ENCODE peak calls at places on chromosomes 7 and 10, in five cellular contexts. One of them, this sample, is unnamed.

GRCh38 chr7:121504478-121504877 is 108.4 kb upstream of the FAM3C start:
- DNase-seq in HepG2: no peak
- DNase-seq in H1: no peak
- DNase-seq in upper lobe of left lung: no peak
- DNase-seq in stomach: no peak
- DNase-seq in this sample: no peak

GRCh38 chr7:17408245-17408903 is 109.9 kb downstream of the AHR start:
- DNase-seq in HepG2: peak
- DNase-seq in H1: no peak
- DNase-seq in upper lobe of left lung: peak
- DNase-seq in stomach: peak
- DNase-seq in this sample: no peak

GRCh38 chr10:7354330-7355047 is 56.3 kb downstream of the SFMBT2 start:
- DNase-seq in HepG2: no peak
- DNase-seq in H1: no peak
- DNase-seq in upper lobe of left lung: no peak
- DNase-seq in stomach: no peak
- DNase-seq in this sample: no peak

GRCh38 chr10:98246911-98247820 is 20.8 kb downstream of the LOXL4 start:
- DNase-seq in HepG2: no peak
- DNase-seq in H1: no peak
- DNase-seq in upper lobe of left lung: no peak
- DNase-seq in stomach: no peak
- DNase-seq in this sample: no peak

GRCh38 chr10:30848396-30849032 is 183.2 kb downstream of the ZNF438 start:
- DNase-seq in HepG2: no peak
- DNase-seq in H1: no peak
- DNase-seq in upper lobe of left lung: no peak
- DNase-seq in stomach: no peak
- DNase-seq in this sample: no peak

GRCh38 chr7:23158546-23158945 is 23.3 kb upstream of the NUP42 start:
- DNase-seq in HepG2: no peak
- DNase-seq in H1: no peak
- DNase-seq in upper lobe of left lung: no peak
- DNase-seq in stomach: no peak
- DNase-seq in this sample: no peak

GRCh38 chr7:44854644-44855364 is 6.9 kb upstream of the H2AZ2 start:
- DNase-seq in HepG2: no peak
- DNase-seq in H1: no peak
- DNase-seq in upper lobe of left lung: no peak
- DNase-seq in stomach: no peak
- DNase-seq in this sample: no peak

GRCh38 chr10:11181996-11182395 is 164.3 kb downstream of the CELF2 start:
- DNase-seq in HepG2: no peak
- DNase-seq in H1: no peak
- DNase-seq in upper lobe of left lung: no peak
- DNase-seq in stomach: no peak
- DNase-seq in this sample: no peak

GRCh38 chr7:11548532-11548931 is 283.5 kb downstream of the THSD7A start:
- DNase-seq in HepG2: no peak
- DNase-seq in H1: no peak
- DNase-seq in upper lobe of left lung: no peak
- DNase-seq in stomach: no peak
- DNase-seq in this sample: no peak

GRCh38 chr7:150502519-150502918 is 12.2 kb upstream of the GIMAP7 start:
- DNase-seq in HepG2: no peak
- DNase-seq in H1: no peak
- DNase-seq in upper lobe of left lung: no peak
- DNase-seq in stomach: no peak
- DNase-seq in this sample: no peak

GRCh38 chr7:46015107-46015868 is 94.2 kb upstream of the IGFBP3 start:
- DNase-seq in HepG2: peak
- DNase-seq in H1: peak
- DNase-seq in upper lobe of left lung: no peak
- DNase-seq in stomach: no peak
- DNase-seq in this sample: no peak

GRCh38 chr10:62047240-62047897 is 145.9 kb downstream of the ARID5B start:
- DNase-seq in HepG2: no peak
- DNase-seq in H1: no peak
- DNase-seq in upper lobe of left lung: no peak
- DNase-seq in stomach: no peak
- DNase-seq in this sample: no peak

GRCh38 chr10:96587255-96588059 is 645 bp upstream of the TM9SF3 start:
- DNase-seq in HepG2: peak
- DNase-seq in H1: no peak
- DNase-seq in upper lobe of left lung: peak
- DNase-seq in stomach: peak
- DNase-seq in this sample: peak

GRCh38 chr7:7773334-7774308 is 55.2 kb upstream of the RPA3 start:
- DNase-seq in HepG2: no peak
- DNase-seq in H1: no peak
- DNase-seq in upper lobe of left lung: no peak
- DNase-seq in stomach: no peak
- DNase-seq in this sample: no peak

GRCh38 chr7:139548302-139549028 is 25.0 kb downstream of the CLEC2L start:
- DNase-seq in HepG2: no peak
- DNase-seq in H1: no peak
- DNase-seq in upper lobe of left lung: no peak
- DNase-seq in stomach: no peak
- DNase-seq in this sample: no peak

GRCh38 chr7:8365499-8366110 is 67.8 kb upstream of the NXPH1 start:
- DNase-seq in HepG2: peak
- DNase-seq in H1: no peak
- DNase-seq in upper lobe of left lung: no peak
- DNase-seq in stomach: no peak
- DNase-seq in this sample: no peak

GRCh38 chr7:21915140-21915539 is 30.6 kb downstream of the CDCA7L start:
- DNase-seq in HepG2: no peak
- DNase-seq in H1: no peak
- DNase-seq in upper lobe of left lung: no peak
- DNase-seq in stomach: no peak
- DNase-seq in this sample: no peak

GRCh38 chr7:100691676-100692577 is 2.1 kb downstream of the GIGYF1 start:
- DNase-seq in HepG2: peak
- DNase-seq in H1: peak
- DNase-seq in upper lobe of left lung: peak
- DNase-seq in stomach: peak
- DNase-seq in this sample: no peak

GRCh38 chr10:63337455-63338251 is 128.1 kb downstream of the JMJD1C start:
- DNase-seq in HepG2: no peak
- DNase-seq in H1: no peak
- DNase-seq in upper lobe of left lung: no peak
- DNase-seq in stomach: no peak
- DNase-seq in this sample: no peak

GRCh38 chr7:4799508-4800268 is 24.3 kb downstream of the AP5Z1 start:
- DNase-seq in HepG2: no peak
- DNase-seq in H1: no peak
- DNase-seq in upper lobe of left lung: no peak
- DNase-seq in stomach: no peak
- DNase-seq in this sample: no peak

DNA sequence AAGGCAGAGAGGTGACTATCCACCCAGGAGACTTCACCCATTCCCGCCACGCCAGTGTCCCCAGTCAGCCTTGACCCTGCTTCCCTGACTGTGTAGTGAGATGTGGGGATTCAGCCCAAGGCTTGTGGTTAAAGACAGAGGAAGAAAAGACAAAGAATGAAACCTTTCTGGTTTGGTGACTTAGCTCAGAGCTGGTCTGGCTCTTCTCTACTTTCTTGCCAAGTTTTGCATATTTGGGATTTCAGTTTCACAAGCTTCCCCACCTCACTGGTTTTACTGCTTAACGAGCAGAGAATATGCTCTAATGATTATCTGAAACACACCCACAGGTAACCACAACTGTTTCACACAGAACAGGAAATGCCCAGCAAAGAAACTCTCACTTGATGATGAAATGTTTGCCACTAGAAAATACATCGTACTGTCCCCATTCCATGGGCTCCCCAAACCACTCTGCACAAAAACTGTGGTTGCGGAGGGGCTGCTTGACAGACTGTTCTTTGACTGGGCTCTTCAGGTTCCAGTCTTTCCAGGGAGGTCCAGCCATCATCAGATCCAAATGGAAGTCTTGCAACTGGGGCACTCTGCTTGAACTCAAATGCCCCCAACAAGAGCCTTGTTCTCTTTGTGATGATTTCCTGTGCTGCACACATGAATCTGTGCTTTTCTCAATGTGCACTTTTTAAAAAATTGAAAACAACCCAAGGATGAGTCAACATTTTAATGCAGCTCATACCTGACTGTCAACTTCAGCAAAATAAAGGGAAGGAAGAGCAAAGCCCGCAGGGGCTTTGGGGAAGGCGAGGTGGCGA is 95.5 kb downstream of the CTBP2 start:
- DNase-seq in HepG2: no peak
- DNase-seq in H1: no peak
- DNase-seq in upper lobe of left lung: no peak
- DNase-seq in stomach: no peak
- DNase-seq in this sample: no peak
- TF ChIP-seq POLR2AphosphoS5 in HepG2: no peak
- TF ChIP-seq POLR2AphosphoS5 in H1: no peak
- TF ChIP-seq POLR2AphosphoS5 in upper lobe of left lung: no peak
- TF ChIP-seq POLR2AphosphoS5 in stomach: no peak
- TF ChIP-seq POLR2AphosphoS5 in this sample: no peak

GRCh38 chr10:22849077-22849810 is 78.6 kb upstream of the ARMC3 start:
- DNase-seq in HepG2: peak
- DNase-seq in H1: no peak
- DNase-seq in upper lobe of left lung: peak
- DNase-seq in stomach: peak
- DNase-seq in this sample: no peak
- TF ChIP-seq EP300 in HepG2: no peak
- TF ChIP-seq EP300 in H1: no peak
- TF ChIP-seq EP300 in upper lobe of left lung: peak
- TF ChIP-seq EP300 in stomach: peak
- TF ChIP-seq EP300 in this sample: no peak

DNA sequence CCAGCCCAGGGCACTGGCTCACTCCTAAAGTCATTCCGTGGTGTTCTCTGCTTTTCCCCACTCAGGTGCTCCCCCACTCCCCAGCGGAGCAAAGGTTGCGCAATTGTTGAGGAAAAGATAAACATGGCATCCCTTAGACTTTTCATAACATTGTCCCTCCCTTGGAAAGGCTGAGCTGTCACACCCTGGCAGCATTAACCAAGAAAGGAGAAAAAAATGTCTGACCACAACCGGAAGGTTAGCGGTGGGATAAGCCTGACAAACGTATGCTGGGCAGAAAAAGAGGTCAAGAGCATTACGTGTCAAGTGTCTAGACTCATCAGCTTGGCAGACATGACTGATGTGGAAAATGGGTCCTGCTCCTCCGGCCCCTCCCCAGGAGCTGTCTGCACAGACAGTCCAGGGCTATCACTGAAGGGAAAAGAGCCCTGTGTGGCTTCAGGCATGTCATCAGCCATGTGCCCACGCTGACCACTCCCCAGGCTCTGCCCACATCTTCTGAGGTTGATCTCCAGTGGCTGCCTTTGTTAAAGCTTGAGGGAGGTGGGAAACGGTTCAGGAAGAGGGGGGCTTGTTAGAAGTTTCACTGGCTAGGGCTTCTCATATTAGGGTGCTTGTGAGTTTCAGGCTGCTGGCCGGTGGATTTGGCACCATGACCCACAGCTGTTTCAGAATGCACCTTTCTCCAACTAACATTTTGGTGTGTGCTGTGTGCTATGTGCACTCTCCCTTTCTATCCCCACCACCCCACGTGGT is 30.1 kb downstream of the BTBD16 start:
- DNase-seq in HepG2: no peak
- DNase-seq in H1: no peak
- DNase-seq in upper lobe of left lung: no peak
- DNase-seq in stomach: no peak
- DNase-seq in this sample: peak
- H3K4me3 ChIP-seq in HepG2: no peak
- H3K4me3 ChIP-seq in H1: no peak
- H3K4me3 ChIP-seq in upper lobe of left lung: no peak
- H3K4me3 ChIP-seq in stomach: no peak
- H3K4me3 ChIP-seq in this sample: no peak

GRCh38 chr7:101859411-101860106 is 42.1 kb downstream of the CUX1 start:
- DNase-seq in HepG2: no peak
- DNase-seq in H1: no peak
- DNase-seq in upper lobe of left lung: no peak
- DNase-seq in stomach: no peak
- DNase-seq in this sample: no peak
- TF ChIP-seq POLR2AphosphoS5 in HepG2: no peak
- TF ChIP-seq POLR2AphosphoS5 in H1: no peak
- TF ChIP-seq POLR2AphosphoS5 in upper lobe of left lung: no peak
- TF ChIP-seq POLR2AphosphoS5 in stomach: no peak
- TF ChIP-seq POLR2AphosphoS5 in this sample: no peak